ENCODE peak calls at places on chromosomes 5 and 9, in five cellular contexts. U is stomach, J is Karpas-422, N is HCT116, E is psoas muscle. S is an unnamed sample. For H3K4me1 and H3K36me3, the result is how much of the 10 kb centered on the place peaks cover.

GRCh38 chr5:170861855-170862766 is at the start of gene RANBP17:
- DNase-seq in J (no peak), N (peak), E (peak), U (peak), S (no peak)

GRCh38 chr5:82234880-82235279 is 43.3 kb downstream of the RPS23 start:
- DNase-seq in E (no peak), U (no peak), N (no peak), J (no peak), S (no peak)

GRCh38 chr5:88244686-88245085 is 24.0 kb downstream of the TMEM161B start:
- DNase-seq in U (no peak), E (no peak), J (no peak), N (no peak), S (no peak)

GRCh38 chr5:88660326-88660946 is 222.5 kb downstream of the MEF2C start:
- DNase-seq in J (peak), N (peak), U (no peak), E (no peak), S (no peak)

GRCh38 chr9:123389070-123389469 is 33.1 kb downstream of the CRB2 start:
- DNase-seq in J (no peak), U (no peak), E (no peak), N (no peak), S (no peak)

GRCh38 chr5:4042311-4042710 is 446.7 kb downstream of the IRX1 start:
- DNase-seq in U (no peak), J (no peak), N (no peak), E (no peak), S (no peak)

GRCh38 chr5:101425345-101425744 is 522.3 kb upstream of the ST8SIA4 start:
- DNase-seq in U (no peak), J (no peak), N (no peak), E (no peak), S (no peak)

GRCh38 chr5:169875091-169875727 is 105.1 kb downstream of the INSYN2B start:
- DNase-seq in N (no peak), U (no peak), J (no peak), E (no peak), S (no peak)

GRCh38 chr5:172284275-172284971 is 859 bp upstream of the UBTD2 start:
- DNase-seq in U (no peak), N (no peak), J (no peak), E (no peak), S (peak)

GRCh38 chr5:2017540-2018389 is 135.0 kb upstream of the IRX4 start:
- DNase-seq in J (peak), U (no peak), N (peak), E (no peak), S (peak)

GRCh38 chr5:65721775-65722574 is at the start of the genes NLN and SGTB:
- DNase-seq in J (peak), U (peak), E (peak), N (peak), S (peak)

GRCh38 chr5:58842851-58843250 is 260.0 kb downstream of the RAB3C start:
- DNase-seq in N (no peak), J (no peak), E (no peak), U (no peak), S (no peak)

GRCh38 chr9:36867241-36867640 is 166.8 kb downstream of the PAX5 start:
- DNase-seq in N (no peak), U (no peak), J (no peak), E (peak), S (no peak)

GRCh38 chr5:8908055-8908683 is 637.7 kb downstream of the SEMA5A start:
- DNase-seq in N (no peak), E (no peak), U (no peak), J (peak), S (peak)

GRCh38 chr5:111781200-111781599 is 24.2 kb upstream of the NREP start:
- DNase-seq in J (no peak), E (peak), U (peak), N (no peak), S (no peak)

GRCh38 chr9:29063031-29063430 is 1489.8 kb upstream of the C9orf72 start:
- DNase-seq in U (no peak), J (no peak), E (no peak), N (no peak), S (no peak)
- H3K4me1 ChIP-seq in U (under half), J (under half), E (under half), N (under half), S (under half)

GRCh38 chr5:139889410-139889809 is 93.8 kb downstream of the PSD2 start:
- DNase-seq in U (no peak), E (no peak), J (no peak), N (no peak), S (no peak)
- H3K4me3 ChIP-seq in U (no peak), E (no peak), J (no peak), N (no peak), S (no peak)

DNA sequence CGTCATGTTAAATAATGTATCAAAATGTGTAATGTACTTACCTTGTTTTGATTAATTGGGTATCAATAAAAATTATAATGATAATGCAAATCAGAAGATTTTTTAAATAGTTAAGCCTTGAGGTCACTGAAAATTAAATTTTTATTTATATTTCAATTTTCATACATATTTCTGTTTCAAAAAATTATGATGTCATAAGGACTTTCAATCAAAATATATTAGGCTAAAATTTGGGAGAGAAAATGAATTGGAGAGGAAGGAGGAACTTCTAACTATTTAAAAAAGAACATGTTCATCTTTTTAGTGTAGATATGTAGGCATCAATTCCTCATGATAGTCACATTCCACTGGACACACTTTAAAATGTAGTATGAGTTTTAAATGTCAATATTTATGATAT is 29.1 kb upstream of the ERAP1 start:
- DNase-seq in J (no peak), U (no peak), N (no peak), E (no peak), S (no peak)
- H3K36me3 ChIP-seq in J (under half), U (under half), N (under half), E (under half), S (under half)

DNA sequence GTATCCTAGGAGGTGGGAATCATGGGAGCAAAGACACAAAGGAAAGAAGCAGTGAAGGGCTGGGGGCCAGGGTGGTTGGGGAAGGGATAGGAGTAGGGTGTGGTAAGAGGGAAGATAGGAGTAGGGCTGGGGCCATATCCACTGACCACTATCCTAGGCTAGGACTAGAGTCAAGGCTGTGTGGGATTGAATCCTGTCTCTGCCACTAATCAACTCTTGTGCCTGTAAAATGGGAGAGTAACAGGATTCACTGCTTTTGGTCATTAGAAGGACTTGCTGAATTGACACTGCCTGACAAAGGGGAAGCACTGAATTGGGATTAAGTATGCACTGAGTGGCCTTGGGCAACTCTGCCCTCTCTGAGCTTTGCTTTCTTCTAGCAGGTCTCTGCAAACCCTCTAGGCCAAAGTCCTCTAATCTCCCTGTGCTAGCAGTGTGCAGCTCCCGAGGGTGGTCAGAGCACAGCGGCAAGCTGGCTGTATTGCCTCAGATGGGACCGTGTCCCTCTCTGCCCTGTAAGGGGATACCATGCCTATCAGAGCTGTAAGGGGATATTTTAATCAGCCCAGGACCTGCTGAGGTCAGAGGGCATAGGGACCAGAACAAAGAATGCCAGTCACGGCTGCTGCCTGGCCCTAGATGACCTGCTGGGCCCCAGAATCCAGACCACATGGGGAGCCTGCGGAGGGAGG is 12.4 kb upstream of the DAB2IP start:
- DNase-seq in J (no peak), E (peak), N (no peak), U (no peak), S (no peak)
- H3K4me1 ChIP-seq in J (under half), E (half or more), N (under half), U (under half), S (under half)

DNA sequence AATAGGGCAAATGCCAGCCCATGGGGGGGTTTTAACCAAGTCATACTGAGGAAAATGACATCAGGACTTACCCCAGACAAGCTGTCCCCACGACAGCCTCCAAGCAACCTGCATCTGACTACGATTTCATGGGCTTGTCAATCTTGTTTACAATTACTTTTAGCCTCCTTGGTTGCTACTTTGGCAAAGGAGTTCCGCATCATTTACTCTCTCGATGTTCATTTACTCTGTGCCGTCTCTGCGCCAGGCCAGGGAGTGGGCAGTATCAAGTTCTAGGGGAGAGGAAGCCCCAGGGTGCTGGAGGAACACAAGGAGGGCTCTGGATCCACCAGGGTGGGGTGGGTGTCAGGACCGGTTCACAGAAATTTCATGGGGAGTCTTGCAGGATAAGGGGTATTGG is 23.9 kb downstream of the PTPN3 start:
- DNase-seq in E (no peak), J (no peak), U (no peak), N (no peak), S (no peak)
- H3K4me3 ChIP-seq in E (no peak), J (no peak), U (no peak), N (no peak), S (no peak)

DNA sequence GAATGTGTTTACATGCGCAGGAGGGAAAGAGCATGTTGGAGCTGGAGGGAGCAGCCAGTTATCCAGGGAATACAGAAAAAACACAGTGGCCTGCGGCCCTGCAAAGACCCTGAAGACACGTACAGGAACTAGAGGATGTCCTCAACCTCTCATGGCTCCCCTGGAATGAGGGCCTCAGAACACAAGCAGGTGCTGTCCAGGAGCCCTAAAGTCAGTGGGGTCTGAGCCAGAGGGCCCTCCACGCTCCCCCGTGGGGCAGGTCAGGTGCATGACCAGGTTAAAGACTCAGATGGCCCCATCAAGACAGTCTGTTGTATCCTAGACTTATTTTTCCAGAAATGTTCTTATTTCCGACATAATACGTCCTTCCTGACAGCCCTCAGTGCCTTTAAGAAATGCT is 106.9 kb downstream of the ROR2 start:
- DNase-seq in E (no peak), J (no peak), N (no peak), U (peak), S (no peak)
- H3K36me3 ChIP-seq in E (under half), J (under half), N (under half), U (under half), S (under half)

DNA sequence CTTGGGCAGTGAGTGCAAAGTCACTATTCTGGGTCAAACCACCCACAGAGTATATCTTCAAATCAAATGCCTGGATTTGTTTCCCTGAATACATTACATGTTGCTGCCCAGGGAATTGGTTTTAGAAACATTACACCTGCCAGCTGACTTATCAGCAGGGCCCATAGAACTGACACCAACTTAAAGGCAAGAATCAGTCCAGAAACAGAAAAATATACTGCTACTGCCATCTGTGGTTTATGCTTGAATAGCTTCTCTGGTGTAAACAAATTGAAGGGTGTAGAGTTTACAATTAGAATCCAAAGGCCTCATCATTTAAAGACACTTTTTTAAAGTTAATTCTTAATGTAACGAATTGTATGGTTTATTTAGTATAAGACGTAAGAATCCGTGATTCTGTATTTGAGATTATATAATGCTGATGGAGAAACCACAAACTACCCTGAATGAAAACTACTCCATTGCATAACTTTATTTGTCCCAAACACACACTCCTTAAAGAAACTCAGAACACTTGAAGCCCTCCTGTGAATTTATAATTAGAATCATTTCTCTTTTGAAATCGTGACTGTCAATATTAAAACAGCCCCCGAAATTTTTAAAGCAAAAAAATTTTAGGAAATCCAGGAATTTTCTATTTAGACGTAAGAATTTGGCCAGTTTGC is 6.2 kb downstream of the NR6A1 start:
- DNase-seq in J (peak), E (no peak), N (no peak), U (no peak), S (no peak)
- H3K4me1 ChIP-seq in J (under half), E (under half), N (under half), U (under half), S (under half)

GRCh38 chr9:20043461-20043860 is 254.6 kb upstream of the SLC24A2 start:
- DNase-seq in J (no peak), N (no peak), U (no peak), E (no peak), S (no peak)

GRCh38 chr9:20041717-20042116 is 252.9 kb upstream of the SLC24A2 start:
- DNase-seq in N (no peak), U (no peak), E (no peak), J (no peak), S (no peak)

GRCh38 chr9:20042312-20042711 is 253.5 kb upstream of the SLC24A2 start:
- DNase-seq in N (no peak), U (no peak), J (no peak), E (no peak), S (no peak)

GRCh38 chr9:20043035-20043434 is 254.2 kb upstream of the SLC24A2 start:
- DNase-seq in J (no peak), U (no peak), E (no peak), N (no peak), S (no peak)

DNA sequence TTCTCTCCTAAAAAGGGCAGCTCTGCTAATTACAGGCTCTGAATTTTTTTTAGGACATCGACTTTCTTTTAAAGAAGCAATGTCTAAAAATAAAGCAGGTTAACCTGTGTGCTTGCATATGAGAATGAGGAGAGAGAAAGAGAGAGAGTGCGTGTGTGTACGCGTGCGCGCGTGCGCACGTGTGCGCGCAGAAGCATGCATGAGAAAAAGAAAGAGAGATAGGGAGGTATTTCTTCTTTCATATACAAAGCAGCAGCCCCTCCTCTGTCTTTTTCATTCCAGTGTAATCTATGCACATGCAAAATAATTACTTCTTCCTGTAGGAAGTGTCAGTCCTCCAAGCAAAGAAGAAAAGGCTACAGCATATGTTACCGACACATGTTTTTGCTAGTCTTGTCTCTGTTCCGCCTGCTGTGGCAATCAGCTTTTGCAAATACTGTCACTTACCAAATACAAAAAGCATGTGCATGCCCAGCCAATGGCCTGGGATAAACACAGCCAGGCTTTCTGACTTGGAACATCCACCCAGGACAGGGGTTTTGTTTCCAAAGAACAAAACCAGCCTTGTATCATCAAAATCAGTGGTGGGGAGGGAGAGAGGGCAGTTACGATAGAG is 252.3 kb upstream of the SLC24A2 start:
- DNase-seq in U (no peak), E (no peak), N (no peak), J (no peak), S (no peak)
- H3K4me3 ChIP-seq in U (no peak), E (peak), N (no peak), J (no peak), S (no peak)

S was measured in HAP-1.